ENCODE peak calls at places on chromosome 10, in ten cellular contexts. Y is hepatocyte; F is SK-N-SH; X is fibroblast of lung; W is body of pancreas; P is upper lobe of right lung; S is transverse colon; L is tibial nerve; M is SJSA1; C is CD8-positive, alpha-beta memory T cell. A is an unnamed sample. For H3K9me3, the result is how much of the 10 kb centered on the place peaks cover.

GRCh38 chr10:43392757-43393156 is 16.2 kb downstream of the HNRNPF start:
- DNase-seq in S (no peak), L (no peak), C (no peak), W (no peak), F (no peak), Y (no peak), P (no peak), M (no peak), X (no peak), A (peak)

GRCh38 chr10:101217450-101218281 is 11.6 kb downstream of the LBX1 start:
- DNase-seq in X (peak), C (no peak), S (peak), F (peak), M (no peak), P (no peak), W (peak), Y (peak), L (no peak), A (peak)

GRCh38 chr10:60878224-60878623 is 65.8 kb downstream of the RHOBTB1 start:
- DNase-seq in W (no peak), C (no peak), Y (no peak), P (no peak), L (no peak), M (no peak), S (no peak), X (no peak), F (no peak), A (no peak)

GRCh38 chr10:113221756-113222168 is 271.7 kb downstream of the TCF7L2 start:
- DNase-seq in C (no peak), F (peak), L (no peak), W (no peak), X (no peak), S (no peak), P (no peak), M (peak), Y (peak), A (no peak)

GRCh38 chr10:65950075-65950474 is 975.8 kb upstream of the LRRTM3 start:
- DNase-seq in Y (no peak), X (peak), L (no peak), C (no peak), F (no peak), W (no peak), P (no peak), M (no peak), S (no peak), A (no peak)

GRCh38 chr10:19922236-19922963 is 106.2 kb downstream of the PLXDC2 start:
- DNase-seq in W (peak), X (peak), C (no peak), M (no peak), S (peak), P (no peak), F (no peak), Y (peak), L (peak), A (no peak)

GRCh38 chr10:69474688-69475432 is 23.6 kb downstream of the TSPAN15 start:
- DNase-seq in L (no peak), P (no peak), S (no peak), X (peak), W (peak), Y (peak), C (no peak), M (peak), F (no peak), A (peak)

GRCh38 chr10:24951201-24952145 is 933 bp downstream of the PRTFDC1 start:
- DNase-seq in M (no peak), L (no peak), Y (peak), P (no peak), W (peak), X (peak), S (peak), C (no peak), F (peak), A (no peak)

GRCh38 chr10:93600861-93601773 is at the start of gene RBP4:
- DNase-seq in F (peak), M (peak), C (no peak), P (peak), X (peak), L (peak), W (peak), Y (peak), S (no peak), A (peak)

GRCh38 chr10:110221721-110222261 is 14.4 kb downstream of the MXI1 start:
- DNase-seq in C (peak), F (peak), M (peak), X (peak), S (peak), L (peak), P (peak), Y (peak), W (peak), A (peak)

GRCh38 chr10:96259150-96259549 is 12.2 kb downstream of the BLNK start:
- DNase-seq in S (no peak), F (no peak), P (no peak), Y (no peak), W (no peak), M (no peak), C (no peak), X (no peak), L (no peak), A (no peak)

GRCh38 chr10:82814635-82815034 is 939.6 kb downstream of the NRG3 start:
- DNase-seq in L (no peak), S (no peak), P (no peak), W (no peak), F (no peak), M (no peak), C (no peak), Y (no peak), X (peak), A (no peak)

GRCh38 chr10:102299873-102300272 is 54.5 kb downstream of the GBF1 start:
- DNase-seq in P (no peak), M (no peak), X (peak), L (no peak), W (no peak), Y (no peak), F (no peak), S (no peak), C (no peak), A (no peak)

GRCh38 chr10:11522821-11523245 is 88.6 kb downstream of the USP6NL start:
- DNase-seq in C (no peak), W (peak), X (peak), Y (no peak), M (no peak), S (peak), L (peak), P (no peak), F (no peak), A (peak)

GRCh38 chr10:114681542-114681941 is 23.5 kb upstream of the ABLIM1 start:
- DNase-seq in W (peak), M (peak), F (no peak), X (no peak), P (no peak), Y (no peak), S (no peak), C (no peak), L (no peak), A (no peak)

GRCh38 chr10:16732376-16732775 is 84.8 kb downstream of the RSU1 start:
- DNase-seq in S (no peak), Y (no peak), L (no peak), M (no peak), F (no peak), W (no peak), C (no peak), X (no peak), P (no peak), A (no peak)

GRCh38 chr10:77832243-77832642 is 94.3 kb downstream of the DLG5 start:
- DNase-seq in F (no peak), P (no peak), Y (no peak), X (no peak), S (no peak), M (no peak), L (no peak), W (no peak), C (no peak), A (no peak)

GRCh38 chr10:13865758-13866491 is 279.2 kb downstream of the PRPF18 start:
- DNase-seq in W (no peak), F (no peak), S (no peak), C (no peak), Y (no peak), P (no peak), L (no peak), X (peak), M (peak), A (no peak)

GRCh38 chr10:132186488-132187413 is at the start of gene DPYSL4:
- DNase-seq in Y (peak), X (peak), S (no peak), F (peak), C (peak), L (no peak), W (no peak), M (no peak), P (no peak), A (no peak)

GRCh38 chr10:22218448-22218847 is 633 bp upstream of the EBLN1 start:
- DNase-seq in X (peak), C (no peak), F (no peak), S (no peak), P (no peak), Y (no peak), W (no peak), L (no peak), M (no peak), A (no peak)

GRCh38 chr10:42523098-42523497 is 115.3 kb downstream of the ZNF33B start:
- DNase-seq in C (no peak), M (no peak), W (no peak), L (no peak), X (no peak), Y (no peak), P (no peak), F (no peak), S (no peak), A (no peak)

GRCh38 chr10:132011445-132011844 is 29.7 kb upstream of the BNIP3 start:
- DNase-seq in Y (no peak), L (no peak), P (no peak), M (no peak), S (no peak), C (no peak), F (no peak), W (no peak), X (no peak), A (no peak)

GRCh38 chr10:34078798-34079470 is 736.2 kb downstream of the PARD3 start:
- DNase-seq in P (no peak), L (no peak), X (peak), M (no peak), S (no peak), F (no peak), W (peak), Y (no peak), C (no peak), A (peak)

GRCh38 chr10:90274721-90275468 is 573.5 kb downstream of the KIF20B start:
- DNase-seq in M (no peak), C (no peak), W (no peak), Y (no peak), P (no peak), L (no peak), X (peak), F (no peak), S (no peak), A (no peak)

GRCh38 chr10:111835562-111835961 is 348.0 kb downstream of the GPAM start:
- DNase-seq in X (peak), C (no peak), L (peak), F (no peak), Y (no peak), M (no peak), W (peak), S (no peak), P (no peak), A (no peak)

GRCh38 chr10:124205432-124205831 is 112.0 kb upstream of the CHST15 start:
- DNase-seq in P (no peak), X (no peak), F (no peak), S (no peak), Y (no peak), C (no peak), L (no peak), W (no peak), M (no peak), A (no peak)

GRCh38 chr10:72250666-72251065 is 23.1 kb upstream of the DDIT4 start:
- DNase-seq in C (no peak), L (peak), P (no peak), X (peak), S (peak), Y (peak), W (peak), F (no peak), M (no peak), A (peak)

GRCh38 chr10:52783726-52784125 is 11.1 kb upstream of the MBL2 start:
- DNase-seq in M (no peak), S (no peak), X (no peak), L (no peak), P (no peak), F (no peak), C (no peak), Y (no peak), W (no peak), A (no peak)

GRCh38 chr10:5628798-5629788 is 37.3 kb downstream of the ASB13 start:
- DNase-seq in X (peak), P (no peak), W (no peak), Y (no peak), S (no peak), F (no peak), C (no peak), L (no peak), M (peak), A (no peak)

GRCh38 chr10:90136731-90137316 is 435.4 kb downstream of the KIF20B start:
- DNase-seq in C (no peak), L (no peak), X (peak), M (peak), P (no peak), S (no peak), F (no peak), Y (no peak), W (no peak), A (no peak)

GRCh38 chr10:52895066-52895465 is 122.5 kb upstream of the MBL2 start:
- DNase-seq in W (no peak), F (no peak), C (no peak), L (no peak), Y (no peak), M (no peak), S (no peak), P (no peak), X (no peak), A (no peak)

GRCh38 chr10:69731184-69731583 is 70.5 kb upstream of the COL13A1 start:
- DNase-seq in C (no peak), S (no peak), W (no peak), Y (peak), L (no peak), P (peak), M (peak), F (no peak), X (peak), A (no peak)

GRCh38 chr10:27699778-27700177 is 45.8 kb downstream of the MKX start:
- DNase-seq in W (no peak), M (no peak), X (peak), S (no peak), Y (no peak), C (no peak), P (no peak), L (no peak), F (no peak), A (no peak)

GRCh38 chr10:48531486-48531885 is 73.4 kb downstream of the ARHGAP22 start:
- DNase-seq in Y (no peak), M (no peak), F (no peak), S (no peak), P (no peak), L (no peak), W (no peak), C (no peak), X (peak), A (no peak)

GRCh38 chr10:121919666-121920065 is 8.2 kb downstream of the ATE1 start:
- DNase-seq in Y (no peak), L (no peak), X (no peak), W (no peak), P (no peak), C (no peak), S (no peak), M (no peak), F (no peak), A (no peak)

GRCh38 chr10:121911421-121911697 is 16.5 kb downstream of the ATE1 start:
- DNase-seq in X (no peak), S (no peak), F (no peak), M (no peak), Y (no peak), L (no peak), P (no peak), C (no peak), W (no peak), A (no peak)

GRCh38 chr10:121910673-121911420 is 17.0 kb downstream of the ATE1 start:
- DNase-seq in L (no peak), X (peak), W (no peak), F (no peak), C (no peak), S (no peak), M (peak), P (no peak), Y (no peak), A (no peak)

DNA sequence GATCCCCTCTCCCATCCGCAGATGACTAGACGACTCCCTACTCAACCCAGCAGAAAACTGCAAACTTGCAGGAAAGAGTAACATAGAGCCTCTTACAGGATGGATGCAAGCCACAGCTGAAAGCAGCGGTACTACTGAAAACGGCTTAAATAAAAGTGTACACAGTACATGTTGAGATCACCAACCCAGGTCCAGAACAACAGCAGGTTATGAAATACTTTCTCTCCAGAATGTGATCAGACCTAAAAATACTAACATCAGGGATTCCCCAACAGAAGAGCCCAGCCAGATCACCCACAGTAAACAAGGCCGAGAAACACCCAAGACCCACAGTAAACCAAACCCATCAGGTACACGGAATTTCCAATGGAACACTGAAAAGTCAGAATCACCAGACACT is 13.2 kb downstream of the ATE1 start:
- DNase-seq in F (no peak), W (no peak), X (no peak), L (no peak), M (no peak), S (no peak), Y (no peak), P (no peak), C (no peak), A (no peak)
- H3K27ac ChIP-seq in F (no peak), W (no peak), X (no peak), L (no peak), M (no peak), S (no peak), Y (no peak), P (no peak), C (no peak), A (no peak)

GRCh38 chr10:1545524-1545923 is 191.8 kb downstream of the ADARB2 start:
- DNase-seq in S (no peak), L (no peak), C (no peak), X (no peak), F (no peak), W (no peak), M (no peak), Y (no peak), P (no peak), A (no peak)
- H3K9me3 ChIP-seq in S (under half), L (under half), C (under half), X (under half), F (under half), W (under half), M (under half), Y (under half), P (under half), A (under half)

DNA sequence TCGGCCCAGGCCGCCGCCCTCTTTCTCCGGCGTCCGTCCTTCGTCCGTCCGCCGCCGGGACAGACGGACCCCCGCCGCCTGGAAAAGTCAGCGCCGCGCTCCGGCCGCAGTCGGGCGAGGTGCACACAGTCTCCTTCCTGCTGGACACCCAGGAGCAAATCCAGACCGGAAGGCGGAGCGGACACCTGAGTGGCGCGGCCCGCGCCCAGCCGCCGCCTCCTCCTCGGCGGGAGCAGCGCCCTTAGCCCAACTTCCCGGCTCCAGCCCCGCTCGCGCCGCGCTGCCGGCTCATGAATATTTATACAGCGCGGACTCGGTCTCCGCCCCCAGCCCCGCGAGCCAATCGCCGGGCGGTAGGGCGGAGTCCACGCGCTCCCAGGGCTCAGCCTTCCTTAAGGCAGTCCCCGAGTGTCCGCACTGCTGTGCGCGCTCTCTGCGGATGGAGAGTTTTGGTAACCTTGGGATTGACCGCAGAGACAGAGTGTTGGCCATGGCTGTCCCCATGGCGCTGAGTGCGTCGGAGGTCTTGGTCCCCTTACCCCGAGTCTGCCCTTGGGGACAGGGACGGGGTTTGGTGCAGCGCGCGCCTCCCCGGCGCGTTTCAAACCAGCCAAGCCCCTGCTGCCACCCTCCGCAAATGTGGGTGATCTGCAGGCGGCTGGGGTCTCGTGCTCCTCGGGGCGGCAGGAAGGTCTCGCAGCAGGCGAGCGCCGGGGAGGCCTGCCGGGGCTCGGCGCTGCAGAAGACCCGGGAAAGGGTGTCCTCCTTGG is at the start of gene FZD8:
- DNase-seq in P (peak), L (peak), M (peak), C (peak), S (peak), Y (peak), F (peak), X (peak), W (peak), A (peak)
- H3K27ac ChIP-seq in P (peak), L (peak), M (peak), C (no peak), S (peak), Y (peak), F (no peak), X (no peak), W (peak), A (peak)

GRCh38 chr10:32445740-32446615 is at the start of gene CCDC7:
- DNase-seq in S (peak), Y (peak), X (peak), P (peak), W (peak), C (peak), M (peak), F (peak), L (peak), A (peak)

GRCh38 chr10:32446701-32447406 is 914 bp downstream of the CCDC7 start:
- DNase-seq in L (no peak), C (peak), S (no peak), P (no peak), X (peak), W (no peak), M (peak), F (peak), Y (peak), A (no peak)

DNA sequence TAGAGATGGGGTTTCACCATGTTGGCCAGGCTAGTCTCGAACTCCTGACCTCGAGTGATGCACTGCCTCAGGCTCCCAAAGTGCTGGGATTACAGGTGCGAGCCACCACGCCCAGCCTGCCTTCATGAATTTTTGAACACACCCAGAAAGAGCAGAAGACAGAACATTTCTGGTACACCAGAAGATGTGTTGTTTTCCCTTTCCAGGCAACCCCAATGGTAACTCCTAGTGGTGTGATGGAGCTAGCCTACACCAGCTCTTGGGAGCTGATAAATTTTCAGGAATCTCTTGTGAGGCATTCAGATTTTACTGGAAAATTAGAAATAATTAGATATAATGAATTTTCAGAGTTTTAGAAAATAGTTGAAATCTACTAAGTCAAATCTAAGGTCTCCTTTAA is 904 bp upstream of the CCDC7 start:
- DNase-seq in P (no peak), M (no peak), Y (no peak), X (peak), S (no peak), L (no peak), W (no peak), F (peak), C (no peak), A (no peak)
- H3K9me3 ChIP-seq in P (under half), M (under half), Y (under half), X (under half), S (under half), L (under half), W (under half), F (under half), C (under half), A (under half)

DNA sequence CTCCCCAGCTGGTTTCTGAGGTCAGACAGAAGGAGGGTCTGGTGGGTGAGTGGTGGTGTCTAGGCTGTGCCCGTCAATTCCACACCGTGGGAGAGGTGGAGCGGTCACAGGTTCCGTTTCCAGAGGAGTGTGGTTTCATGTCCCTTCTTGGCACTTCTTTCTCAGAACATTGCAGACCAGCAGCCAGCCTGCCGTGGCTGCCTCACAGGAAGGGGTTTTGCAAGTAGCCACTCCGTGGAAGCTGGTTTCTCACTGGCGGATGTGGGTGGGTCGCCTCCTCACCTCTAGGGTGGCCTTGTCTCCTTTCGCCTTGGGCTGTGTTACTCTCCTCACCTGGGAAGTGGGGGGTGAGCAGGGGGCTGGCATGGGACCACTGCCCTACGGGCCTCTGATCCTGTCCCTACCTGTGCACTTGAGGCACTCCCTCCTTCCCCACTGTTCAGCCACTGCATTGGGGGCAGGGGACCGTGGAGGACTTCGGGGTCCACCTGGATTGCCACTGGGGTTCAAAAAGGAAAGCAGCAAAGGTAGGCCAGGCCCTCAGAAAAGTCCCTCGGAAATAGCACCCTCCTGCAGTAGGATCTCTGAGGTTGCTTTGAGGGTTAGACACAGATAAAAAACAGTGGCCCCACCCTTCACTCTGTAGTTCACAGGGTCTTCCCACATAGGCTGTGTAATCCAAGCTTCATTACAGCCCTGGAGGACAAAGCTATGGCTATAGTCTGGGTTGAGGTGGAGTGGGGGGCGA is 33.9 kb downstream of the TSPAN14 start:
- DNase-seq in L (no peak), S (peak), F (no peak), P (peak), Y (no peak), M (no peak), C (peak), W (peak), X (no peak), A (peak)
- H3K27ac ChIP-seq in L (no peak), S (peak), F (no peak), P (peak), Y (no peak), M (no peak), C (peak), W (peak), X (no peak), A (no peak)